ENCODE peak calls at places on chromosomes 6 and 20, in six cellular contexts. One of them, this sample, is unnamed.

GRCh38 chr6:82767447-82767846 is 298.2 kb downstream of the UBE3D start:
- DNase-seq in esophagus muscularis mucosa: no peak
- DNase-seq in GM12892: no peak
- DNase-seq in prostate gland: no peak
- DNase-seq in GM12878: no peak
- DNase-seq in HepG2: no peak
- DNase-seq in this sample: no peak

GRCh38 chr6:106685833-106686232 is 56.5 kb downstream of the QRSL1 start:
- DNase-seq in esophagus muscularis mucosa: no peak
- DNase-seq in GM12892: no peak
- DNase-seq in prostate gland: no peak
- DNase-seq in GM12878: no peak
- DNase-seq in HepG2: no peak
- DNase-seq in this sample: no peak

GRCh38 chr6:1817033-1817761 is 207.5 kb downstream of the FOXC1 start:
- DNase-seq in esophagus muscularis mucosa: no peak
- DNase-seq in GM12892: no peak
- DNase-seq in prostate gland: no peak
- DNase-seq in GM12878: no peak
- DNase-seq in HepG2: no peak
- DNase-seq in this sample: no peak

GRCh38 chr20:37256286-37256685 is 5.3 kb downstream of the GHRH start:
- DNase-seq in esophagus muscularis mucosa: no peak
- DNase-seq in GM12892: no peak
- DNase-seq in prostate gland: no peak
- DNase-seq in GM12878: no peak
- DNase-seq in HepG2: no peak
- DNase-seq in this sample: no peak

GRCh38 chr6:121920616-121921015 is 478.8 kb upstream of the HSF2 start:
- DNase-seq in esophagus muscularis mucosa: no peak
- DNase-seq in GM12892: no peak
- DNase-seq in prostate gland: no peak
- DNase-seq in GM12878: no peak
- DNase-seq in HepG2: no peak
- DNase-seq in this sample: no peak

GRCh38 chr6:35161776-35162607 is 20.9 kb upstream of the TCP11 start:
- DNase-seq in esophagus muscularis mucosa: no peak
- DNase-seq in GM12892: no peak
- DNase-seq in prostate gland: no peak
- DNase-seq in GM12878: no peak
- DNase-seq in HepG2: peak
- DNase-seq in this sample: no peak

GRCh38 chr6:3455490-3456394 is 1.1 kb downstream of the SLC22A23 start:
- DNase-seq in esophagus muscularis mucosa: no peak
- DNase-seq in GM12892: peak
- DNase-seq in prostate gland: peak
- DNase-seq in GM12878: no peak
- DNase-seq in HepG2: peak
- DNase-seq in this sample: peak

GRCh38 chr20:63126876-63127699 is 88.8 kb downstream of the YTHDF1 start:
- DNase-seq in esophagus muscularis mucosa: no peak
- DNase-seq in GM12892: no peak
- DNase-seq in prostate gland: no peak
- DNase-seq in GM12878: no peak
- DNase-seq in HepG2: no peak
- DNase-seq in this sample: peak

GRCh38 chr6:85015396-85015990 is 251.1 kb upstream of the TBX18 start:
- DNase-seq in esophagus muscularis mucosa: no peak
- DNase-seq in GM12892: no peak
- DNase-seq in prostate gland: no peak
- DNase-seq in GM12878: no peak
- DNase-seq in HepG2: peak
- DNase-seq in this sample: peak

DNA sequence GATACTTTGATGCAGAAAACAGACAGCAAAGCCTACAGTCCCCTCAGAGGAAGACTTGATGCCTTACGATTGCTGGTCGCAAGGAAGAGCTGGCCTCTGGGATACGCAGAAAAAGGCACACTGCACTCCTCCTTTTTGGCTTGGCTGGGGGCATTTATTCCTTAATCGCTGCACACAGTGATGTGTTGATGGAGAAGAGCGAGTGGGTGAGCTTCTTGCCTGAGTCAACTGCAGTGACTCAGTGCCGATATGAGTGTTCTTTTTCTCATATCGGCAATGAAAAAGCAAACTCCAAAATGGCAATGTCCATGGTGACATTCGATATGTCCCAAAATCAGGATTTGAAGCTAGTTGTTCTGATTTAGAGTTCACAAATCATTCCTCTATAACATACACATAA is 794.8 kb downstream of the HACE1 start:
- DNase-seq in esophagus muscularis mucosa: no peak
- DNase-seq in GM12892: no peak
- DNase-seq in prostate gland: no peak
- DNase-seq in GM12878: no peak
- DNase-seq in HepG2: no peak
- DNase-seq in this sample: no peak
- TF ChIP-seq POLR2AphosphoS5 in esophagus muscularis mucosa: no peak
- TF ChIP-seq POLR2AphosphoS5 in GM12892: no peak
- TF ChIP-seq POLR2AphosphoS5 in prostate gland: no peak
- TF ChIP-seq POLR2AphosphoS5 in GM12878: no peak
- TF ChIP-seq POLR2AphosphoS5 in HepG2: no peak
- TF ChIP-seq POLR2AphosphoS5 in this sample: no peak

DNA sequence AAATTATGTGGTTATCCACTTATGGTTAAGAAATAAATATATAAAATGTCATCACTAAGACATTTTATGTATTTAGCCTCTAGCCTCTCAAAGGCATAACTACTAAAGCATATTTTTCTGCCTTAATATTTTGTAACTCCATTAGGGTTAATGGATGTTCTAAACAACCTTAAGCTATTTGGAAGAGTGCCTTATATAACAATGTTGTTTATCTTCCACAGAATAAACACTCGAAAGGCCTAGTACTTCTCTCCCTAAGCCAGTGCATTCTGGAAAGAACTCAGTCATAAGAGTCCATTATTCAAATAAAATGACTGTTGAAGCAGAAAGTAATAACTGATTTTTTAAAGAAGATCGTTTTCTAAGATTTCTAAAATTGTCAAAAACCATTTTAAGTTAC is 15.0 kb upstream of the PRIM2 start:
- DNase-seq in esophagus muscularis mucosa: no peak
- DNase-seq in GM12892: no peak
- DNase-seq in prostate gland: no peak
- DNase-seq in GM12878: no peak
- DNase-seq in HepG2: no peak
- DNase-seq in this sample: no peak
- TF ChIP-seq POLR2AphosphoS5 in esophagus muscularis mucosa: no peak
- TF ChIP-seq POLR2AphosphoS5 in GM12892: no peak
- TF ChIP-seq POLR2AphosphoS5 in prostate gland: peak
- TF ChIP-seq POLR2AphosphoS5 in GM12878: no peak
- TF ChIP-seq POLR2AphosphoS5 in HepG2: no peak
- TF ChIP-seq POLR2AphosphoS5 in this sample: no peak

DNA sequence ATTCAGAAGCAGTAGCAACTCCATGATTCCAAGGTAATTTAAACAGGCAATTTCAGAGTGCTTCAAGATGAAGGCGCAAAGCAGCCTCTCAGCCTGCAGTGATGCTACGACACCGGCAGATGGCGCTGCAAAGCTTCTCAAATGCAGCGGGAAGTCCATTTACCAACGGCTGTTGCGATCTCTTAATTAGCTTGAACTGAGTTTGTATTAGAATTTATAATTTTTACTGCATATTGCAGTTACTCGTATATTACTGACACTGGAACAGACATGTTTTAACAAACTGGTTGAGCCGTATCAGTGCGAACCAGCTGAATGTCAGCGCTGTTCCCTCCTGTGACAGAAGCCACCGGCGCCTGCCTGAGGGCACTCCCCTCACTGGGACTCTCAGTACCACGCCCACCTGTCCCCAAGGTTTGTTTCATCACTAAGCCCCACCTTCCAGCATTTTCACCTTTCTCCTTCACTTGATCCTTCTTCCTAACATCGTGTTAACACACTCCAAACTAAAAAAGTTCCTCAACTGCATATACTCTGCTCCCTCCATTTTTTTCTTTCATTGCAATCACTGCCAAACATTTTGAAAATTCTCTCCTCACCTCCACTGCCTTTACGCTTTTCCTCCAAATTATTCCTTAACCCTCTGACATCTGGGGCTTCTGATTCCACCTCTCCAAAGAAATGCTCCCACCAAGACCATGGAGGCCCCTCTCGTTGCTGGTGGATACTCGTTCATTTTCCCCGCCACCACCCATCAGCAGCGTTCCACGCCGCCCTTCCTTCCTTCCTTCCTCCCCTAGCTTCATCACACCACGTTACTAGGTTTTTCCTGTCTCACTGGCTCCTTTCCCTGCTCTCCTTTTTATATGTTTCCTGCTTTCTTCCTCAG is 14.5 kb downstream of the GNL1 start:
- DNase-seq in esophagus muscularis mucosa: peak
- DNase-seq in GM12892: peak
- DNase-seq in prostate gland: peak
- DNase-seq in GM12878: peak
- DNase-seq in HepG2: peak
- DNase-seq in this sample: no peak
- TF ChIP-seq POLR2AphosphoS5 in esophagus muscularis mucosa: peak
- TF ChIP-seq POLR2AphosphoS5 in GM12892: no peak
- TF ChIP-seq POLR2AphosphoS5 in prostate gland: peak
- TF ChIP-seq POLR2AphosphoS5 in GM12878: peak
- TF ChIP-seq POLR2AphosphoS5 in HepG2: no peak
- TF ChIP-seq POLR2AphosphoS5 in this sample: peak

DNA sequence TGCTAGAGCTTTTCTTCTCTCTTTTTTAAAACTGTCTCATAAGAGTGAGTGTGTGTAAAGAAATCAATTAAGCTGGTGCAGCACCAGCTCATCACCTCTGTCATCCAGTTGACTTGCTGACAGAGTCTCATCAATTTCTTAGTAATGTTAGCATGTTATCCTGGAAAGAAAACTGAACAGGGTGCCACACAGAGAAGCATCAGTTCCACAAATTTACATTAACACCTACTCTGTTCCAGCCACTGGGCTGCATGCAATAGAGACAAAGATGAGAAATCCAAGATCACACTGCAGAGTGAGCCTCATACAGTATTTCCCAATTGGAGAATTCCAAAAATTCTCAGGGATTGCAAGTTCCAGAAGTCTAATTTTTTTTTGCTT is 207.0 kb upstream of the CITED2 start:
- DNase-seq in esophagus muscularis mucosa: no peak
- DNase-seq in GM12892: no peak
- DNase-seq in prostate gland: no peak
- DNase-seq in GM12878: no peak
- DNase-seq in HepG2: no peak
- DNase-seq in this sample: no peak
- TF ChIP-seq POLR2AphosphoS5 in esophagus muscularis mucosa: no peak
- TF ChIP-seq POLR2AphosphoS5 in GM12892: no peak
- TF ChIP-seq POLR2AphosphoS5 in prostate gland: no peak
- TF ChIP-seq POLR2AphosphoS5 in GM12878: no peak
- TF ChIP-seq POLR2AphosphoS5 in HepG2: no peak
- TF ChIP-seq POLR2AphosphoS5 in this sample: no peak